ENCODE peak calls at places on chromosomes 13 and 19, in eight cellular contexts. G, D, J, S, U, X, Z and B are unnamed samples.

GRCh38 chr19:41431426-41432386 is 4.5 kb upstream of the B3GNT8 start:
- DNase-seq in G (no peak), D (no peak), J (peak), S (no peak), U (peak), X (no peak), Z (no peak), B (no peak)

GRCh38 chr19:54160948-54161347 is 1.4 kb upstream of the LENG1 start:
- DNase-seq in G (no peak), D (no peak), J (no peak), S (no peak), U (no peak), X (no peak), Z (no peak), B (no peak)

GRCh38 chr19:57192993-57193392 is 1.7 kb downstream of the ZNF264 start:
- DNase-seq in G (no peak), D (no peak), J (no peak), S (no peak), U (no peak), X (no peak), Z (no peak), B (no peak)

GRCh38 chr19:5290336-5291262 is 50.0 kb downstream of the PTPRS start:
- DNase-seq in G (no peak), D (no peak), J (no peak), S (no peak), U (no peak), X (no peak), Z (no peak), B (no peak)

GRCh38 chr13:27172495-27172842 is 858 bp upstream of the USP12 start:
- DNase-seq in G (no peak), D (peak), J (no peak), S (peak), U (peak), X (no peak), Z (no peak), B (peak)

GRCh38 chr19:5578094-5578846 is 10.5 kb upstream of the TINCR start:
- DNase-seq in G (peak), D (peak), J (peak), S (peak), U (no peak), X (no peak), Z (peak), B (peak)

GRCh38 chr13:76882431-76882830 is 3.8 kb downstream of the KCTD12 start:
- DNase-seq in G (peak), D (no peak), J (no peak), S (no peak), U (peak), X (no peak), Z (no peak), B (peak)

GRCh38 chr13:20519887-20520286 is 5.8 kb downstream of the CRYL1 start:
- DNase-seq in G (no peak), D (no peak), J (no peak), S (no peak), U (no peak), X (no peak), Z (no peak), B (no peak)

GRCh38 chr13:75405976-75406703 is 75.8 kb downstream of the TBC1D4 start:
- DNase-seq in G (peak), D (no peak), J (no peak), S (no peak), U (no peak), X (no peak), Z (no peak), B (no peak)

GRCh38 chr19:18780081-18780480 is 11.0 kb downstream of the COMP start:
- DNase-seq in G (no peak), D (no peak), J (no peak), S (no peak), U (no peak), X (no peak), Z (no peak), B (no peak)

GRCh38 chr19:45446295-45446694 is 21.5 kb upstream of the FOSB start:
- DNase-seq in G (no peak), D (peak), J (no peak), S (no peak), U (no peak), X (no peak), Z (no peak), B (peak)

GRCh38 chr13:27036236-27036981 is 135.2 kb downstream of the USP12 start:
- DNase-seq in G (no peak), D (no peak), J (no peak), S (no peak), U (no peak), X (no peak), Z (no peak), B (no peak)

GRCh38 chr19:38674388-38675133 is 27.1 kb downstream of the ACTN4 start:
- DNase-seq in G (no peak), D (no peak), J (no peak), S (no peak), U (no peak), X (no peak), Z (no peak), B (no peak)